ENCODE peak calls at places on chromosomes 16 and 17, in four cellular contexts. V, A, R and N are unnamed samples.

GRCh38 chr16:68658974-68659360 is 13.9 kb downstream of the CDH3 start:
- DNase-seq in A (no peak), R (no peak), V (no peak), N (no peak)

GRCh38 chr16:3623642-3624041 is 12.2 kb upstream of the SLX4 start:
- DNase-seq in R (peak; percentile 66), A (no peak), V (no peak), N (no peak)

GRCh38 chr17:50129303-50129945 is 536 bp downstream of the SAMD14 start:
- DNase-seq in V (peak; percentile 53), A (peak; percentile 66), R (no peak), N (peak; percentile 64)

GRCh38 chr17:45090711-45091110 is 29.6 kb downstream of the NMT1 start:
- DNase-seq in R (no peak), V (no peak), A (peak; percentile 42), N (no peak)

GRCh38 chr16:76343761-76344160 is 66.6 kb downstream of the CNTNAP4 start:
- DNase-seq in R (no peak), V (no peak), A (no peak), N (no peak)

GRCh38 chr16:88505405-88506082 is 52.5 kb downstream of the ZFPM1 start:
- DNase-seq in R (peak; percentile 79), A (peak; percentile 75), V (no peak), N (peak; percentile 81)

GRCh38 chr16:88558457-88559442 is 11.5 kb upstream of the ZC3H18 start:
- DNase-seq in V (no peak), R (peak; percentile 65), A (peak; percentile 83), N (no peak)

GRCh38 chr17:2634361-2634960 is 41.0 kb downstream of the PAFAH1B1 start:
- DNase-seq in R (no peak), A (peak; percentile 56), V (no peak), N (no peak)

GRCh38 chr17:6255331-6255730 is 179.6 kb downstream of the AIPL1 start:
- DNase-seq in R (no peak), V (no peak), A (no peak), N (no peak)

GRCh38 chr17:696412-696811 is 18.2 kb downstream of the VPS53 start:
- DNase-seq in R (no peak), A (no peak), V (no peak), N (no peak)

GRCh38 chr16:82156761-82157654 is 13.0 kb downstream of the MPHOSPH6 start:
- DNase-seq in R (no peak), V (no peak), A (no peak), N (no peak)

GRCh38 chr17:69516911-69517310 is 102.4 kb downstream of the MAP2K6 start:
- DNase-seq in A (no peak), V (no peak), R (peak; percentile 61), N (no peak)

GRCh38 chr16:81650982-81651562 is 128.0 kb upstream of the PLCG2 start:
- DNase-seq in A (no peak), V (no peak), R (no peak), N (no peak)

GRCh38 chr17:43553501-43554018 is 7.4 kb upstream of the ETV4 start:
- DNase-seq in A (no peak), V (no peak), R (no peak), N (no peak)

GRCh38 chr16:77437859-77438258 is 3.0 kb upstream of the ADAMTS18 start:
- DNase-seq in V (no peak), R (no peak), A (peak; percentile 29), N (no peak)

GRCh38 chr16:728131-728889 is 1.4 kb downstream of the HAGHL start:
- DNase-seq in A (peak; percentile 88), V (no peak), R (peak; percentile 85), N (peak; percentile 58)

GRCh38 chr17:43423777-43424455 is 25.1 kb downstream of the ARL4D start:
- DNase-seq in R (no peak), A (no peak), V (no peak), N (no peak)

GRCh38 chr16:29898786-29899515 is 399 bp downstream of the SEZ6L2 start:
- DNase-seq in R (no peak), A (no peak), V (no peak), N (no peak)

GRCh38 chr17:82273327-82274133 is at the start of gene CSNK1D:
- DNase-seq in A (peak; percentile 90), V (peak; percentile 90), R (peak; percentile 95), N (peak; percentile 93)

GRCh38 chr17:12041316-12041715 is 20.6 kb downstream of the MAP2K4 start:
- DNase-seq in A (peak; percentile 29), V (no peak), R (no peak), N (no peak)

GRCh38 chr17:76404976-76405563 is 20.7 kb downstream of the SPHK1 start:
- DNase-seq in A (no peak), R (no peak), V (no peak), N (no peak)

GRCh38 chr17:4232168-4232813 is 31.5 kb downstream of the ANKFY1 start:
- DNase-seq in R (no peak), V (no peak), A (no peak), N (no peak)

GRCh38 chr17:2372180-2372579 is 28.7 kb downstream of the MNT start:
- DNase-seq in A (no peak), R (no peak), V (no peak), N (no peak)

GRCh38 chr16:89373355-89374110 is 116.8 kb downstream of the ANKRD11 start:
- DNase-seq in A (no peak), R (no peak), V (no peak), N (no peak)

GRCh38 chr16:67563708-67564468 is 1.6 kb downstream of the CTCF start:
- DNase-seq in R (peak; percentile 68), V (no peak), A (peak; percentile 47), N (no peak)

GRCh38 chr16:4358831-4359561 is 7.9 kb upstream of the PAM16 start:
- DNase-seq in V (peak; percentile 77), R (peak; percentile 65), A (peak; percentile 58), N (peak; percentile 84)

GRCh38 chr17:38598536-38598935 is 7.2 kb downstream of the SRCIN1 start:
- DNase-seq in R (peak; percentile 88), A (peak; percentile 89), V (peak; percentile 55), N (peak; percentile 78)

GRCh38 chr17:14580494-14580893 is 279.6 kb downstream of the HS3ST3B1 start:
- DNase-seq in V (no peak), R (no peak), A (no peak), N (no peak)

GRCh38 chr17:82229686-82230626 is 1.1 kb downstream of the SLC16A3 start:
- DNase-seq in A (peak; percentile 49), V (no peak), R (no peak), N (no peak)

GRCh38 chr17:69047368-69048263 is 13.1 kb downstream of the ABCA9 start:
- DNase-seq in V (no peak), R (no peak), A (peak; percentile 25), N (no peak)

GRCh38 chr17:57051886-57052342 is 33.1 kb upstream of the AKAP1 start:
- DNase-seq in A (no peak), V (no peak), R (no peak), N (no peak)

GRCh38 chr17:19904924-19905323 is 37.2 kb upstream of the ULK2 start:
- DNase-seq in V (no peak), R (no peak), A (no peak), N (no peak)

GRCh38 chr16:15648135-15648730 is 1.8 kb upstream of the NDE1 start:
- DNase-seq in V (no peak), R (no peak), A (no peak), N (no peak)

GRCh38 chr16:69195371-69196029 is 8.5 kb downstream of the SNTB2 start:
- DNase-seq in V (no peak), R (no peak), A (no peak), N (no peak)

GRCh38 chr16:19223235-19223847 is 55.3 kb downstream of the SYT17 start:
- DNase-seq in V (peak; percentile 61), R (peak; percentile 41), A (peak; percentile 46), N (no peak)

GRCh38 chr16:67803894-67804293 is 2.5 kb downstream of the RANBP10 start:
- DNase-seq in R (peak; percentile 24), V (no peak), A (no peak), N (no peak)

GRCh38 chr17:50908860-50909764 is 43.0 kb upstream of the TOB1 start:
- DNase-seq in V (no peak), A (no peak), R (no peak), N (no peak)

GRCh38 chr17:65268832-65269231 is 131.7 kb downstream of the RGS9 start:
- DNase-seq in V (no peak), A (no peak), R (no peak), N (no peak)

GRCh38 chr16:84982434-84982833 is 28.9 kb downstream of the ZDHHC7 start:
- DNase-seq in R (no peak), A (no peak), V (no peak), N (no peak)
- TF ChIP-seq CTCF in R (peak; percentile 15), A (no peak), V (no peak), N (no peak)

DNA sequence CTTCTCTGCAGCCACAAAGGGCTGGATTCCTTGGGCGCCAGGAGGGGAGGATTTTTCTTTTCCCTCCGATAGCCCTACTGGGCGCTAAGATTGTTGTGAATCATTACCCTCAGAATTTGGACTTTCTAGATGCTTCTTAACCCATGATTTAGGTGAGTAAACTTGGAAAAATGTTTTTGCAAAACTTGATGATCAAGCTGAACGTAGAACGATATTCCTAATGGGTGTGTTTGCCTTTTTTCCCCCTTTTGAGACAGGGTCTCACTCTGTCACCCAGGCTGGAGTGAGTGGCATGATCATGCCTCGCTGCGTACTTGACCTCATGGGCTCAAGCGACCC is 43.8 kb downstream of the PGS1 start:
- DNase-seq in V (no peak), R (no peak), A (no peak), N (no peak)
- TF ChIP-seq CTCF in V (no peak), R (no peak), A (no peak), N (peak; percentile 51)

GRCh38 chr17:28494445-28495188 is 11.5 kb upstream of the FOXN1 start:
- DNase-seq in V (peak; percentile 91), R (peak; percentile 73), A (peak; percentile 67), N (peak; percentile 93)
- TF ChIP-seq CTCF in V (peak; percentile 89), R (peak; percentile 92), A (peak; percentile 97), N (peak; percentile 86)

DNA sequence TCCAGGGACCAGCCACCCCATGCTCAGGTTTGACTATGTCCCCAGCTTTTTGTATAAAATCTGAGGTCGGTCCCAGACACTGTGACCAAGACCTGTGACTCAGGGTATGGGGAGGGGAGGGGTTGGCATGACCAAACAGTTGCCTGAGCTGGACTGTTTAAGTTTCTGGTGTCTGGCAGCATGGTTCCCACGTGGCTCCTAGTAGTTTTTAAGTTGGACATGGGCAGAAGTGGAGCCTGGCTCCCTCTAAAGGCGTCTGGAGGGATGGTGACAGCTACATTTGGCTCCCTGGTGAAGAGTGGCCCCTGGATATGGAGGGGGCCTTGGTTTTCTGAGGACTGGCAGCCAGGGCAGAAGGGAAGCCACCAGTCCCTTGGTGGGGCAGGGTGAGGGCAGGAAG is 7.9 kb downstream of the SMCR8 start:
- DNase-seq in V (no peak), A (peak; percentile 45), R (peak; percentile 25), N (no peak)
- TF ChIP-seq CTCF in V (no peak), A (peak; percentile 13), R (peak; percentile 62), N (no peak)